ENCODE peak calls at places on chromosomes 2 and 18, in six cellular contexts. Y, S, V, G, N and A are unnamed samples.
A peak's percentile ranks its signal among the peaks of the same experiment; 100 is the strongest.

GRCh38 chr2:235715601-235716000 is 221.8 kb downstream of the AGAP1 start:
- DNase-seq in V (no peak), S (no peak), Y (no peak), G (no peak), N (no peak), A (no peak)

GRCh38 chr2:33559986-33560385 is 39.1 kb downstream of the FAM98A start:
- DNase-seq in Y (no peak), N (no peak), V (no peak), G (no peak), S (no peak), A (no peak)

GRCh38 chr2:223465793-223466192 is 136.4 kb downstream of the SCG2 start:
- DNase-seq in S (peak; percentile 38), V (peak; percentile 65), G (peak; percentile 59), N (peak; percentile 98), Y (no peak), A (peak; percentile 29)

GRCh38 chr2:73516033-73516432 is 126.2 kb downstream of the NAT8 start:
- DNase-seq in Y (no peak), V (no peak), N (peak; percentile 65), G (no peak), S (no peak), A (no peak)

GRCh38 chr2:237201461-237202287 is 116.0 kb downstream of the COPS8 start:
- DNase-seq in N (peak; percentile 98), G (no peak), Y (no peak), S (peak; percentile 51), V (no peak), A (peak; percentile 25)

GRCh38 chr18:31680836-31681568 is 3.4 kb downstream of the B4GALT6 start:
- DNase-seq in V (no peak), G (no peak), S (no peak), N (no peak), Y (no peak), A (no peak)

GRCh38 chr2:20443276-20443920 is 3.5 kb upstream of the RHOB start:
- DNase-seq in V (peak; percentile 40), G (peak; percentile 68), Y (peak; percentile 60), N (no peak), S (peak; percentile 47), A (peak; percentile 61)

GRCh38 chr2:68318686-68319396 is 908 bp downstream of the CNRIP1 start:
- DNase-seq in G (no peak), S (no peak), Y (no peak), V (peak; percentile 29), N (no peak), A (no peak)

GRCh38 chr18:63736856-63737255 is 34.1 kb downstream of the SERPINB11 start:
- DNase-seq in Y (no peak), N (no peak), V (no peak), S (no peak), G (no peak), A (no peak)

GRCh38 chr2:160033732-160034392 is 28.6 kb downstream of the PLA2R1 start:
- DNase-seq in S (no peak), G (no peak), Y (no peak), V (no peak), N (peak; percentile 52), A (no peak)

GRCh38 chr18:35041752-35042379 is 653 bp downstream of the MAPRE2 start:
- DNase-seq in Y (peak; percentile 20), V (no peak), N (no peak), G (no peak), S (no peak), A (no peak)

DNA sequence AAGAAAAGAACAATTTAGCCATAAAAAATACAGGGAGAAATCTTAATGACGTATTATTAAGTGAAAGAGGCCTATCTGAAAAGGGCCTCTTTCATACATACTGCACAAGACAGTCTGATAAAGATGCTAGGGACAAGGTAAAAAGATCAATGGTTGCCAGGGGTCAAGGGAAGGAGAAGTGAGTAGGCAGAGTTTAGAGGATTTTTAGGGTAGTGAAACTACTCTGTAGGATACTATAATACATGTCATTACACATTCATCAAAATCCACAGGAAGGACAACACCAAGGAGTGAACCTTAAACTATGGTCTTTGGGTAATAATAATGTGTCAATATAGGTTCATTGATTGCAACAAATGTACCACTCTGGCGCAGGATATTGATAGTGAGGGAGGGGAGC is 289.3 kb downstream of the FSIP2 start:
- DNase-seq in Y (no peak), G (no peak), S (no peak), N (no peak), V (no peak), A (no peak)
- TF ChIP-seq CTCF in Y (no peak), G (no peak), S (no peak), N (no peak), V (no peak), A (no peak)

GRCh38 chr2:121386707-121387106 is 101.7 kb upstream of the TFCP2L1 start:
- DNase-seq in V (no peak), S (no peak), G (no peak), Y (no peak), N (peak; percentile 72), A (no peak)

GRCh38 chr2:121390082-121390481 is 105.1 kb upstream of the TFCP2L1 start:
- DNase-seq in Y (no peak), V (no peak), S (no peak), N (no peak), G (no peak), A (no peak)

GRCh38 chr2:121386102-121386501 is 101.1 kb upstream of the TFCP2L1 start:
- DNase-seq in G (no peak), N (no peak), S (no peak), Y (no peak), V (no peak), A (no peak)

GRCh38 chr2:121388371-121388770 is 103.4 kb upstream of the TFCP2L1 start:
- DNase-seq in G (no peak), Y (no peak), S (no peak), N (peak; percentile 18), V (no peak), A (no peak)

GRCh38 chr2:121387591-121388325 is 102.8 kb upstream of the TFCP2L1 start:
- DNase-seq in V (no peak), Y (no peak), G (no peak), S (no peak), N (peak; percentile 25), A (no peak)
- H3K4me1 ChIP-seq in V (peaks cover 6% of the 10 kb centered on the region), Y (no peaks in the 10 kb centered on the region), G (no peaks in the 10 kb centered on the region), S (no peaks in the 10 kb centered on the region), N (peaks cover 11% of the 10 kb centered on the region), A (no peaks in the 10 kb centered on the region)

GRCh38 chr2:127675335-127676261 is at the start of gene LIMS2:
- DNase-seq in V (peak; percentile 74), G (peak; percentile 41), Y (peak; percentile 81), N (no peak), S (no peak), A (peak; percentile 30)
- TF ChIP-seq CTCF in V (no peak), G (no peak), Y (no peak), N (no peak), S (no peak), A (no peak)

DNA sequence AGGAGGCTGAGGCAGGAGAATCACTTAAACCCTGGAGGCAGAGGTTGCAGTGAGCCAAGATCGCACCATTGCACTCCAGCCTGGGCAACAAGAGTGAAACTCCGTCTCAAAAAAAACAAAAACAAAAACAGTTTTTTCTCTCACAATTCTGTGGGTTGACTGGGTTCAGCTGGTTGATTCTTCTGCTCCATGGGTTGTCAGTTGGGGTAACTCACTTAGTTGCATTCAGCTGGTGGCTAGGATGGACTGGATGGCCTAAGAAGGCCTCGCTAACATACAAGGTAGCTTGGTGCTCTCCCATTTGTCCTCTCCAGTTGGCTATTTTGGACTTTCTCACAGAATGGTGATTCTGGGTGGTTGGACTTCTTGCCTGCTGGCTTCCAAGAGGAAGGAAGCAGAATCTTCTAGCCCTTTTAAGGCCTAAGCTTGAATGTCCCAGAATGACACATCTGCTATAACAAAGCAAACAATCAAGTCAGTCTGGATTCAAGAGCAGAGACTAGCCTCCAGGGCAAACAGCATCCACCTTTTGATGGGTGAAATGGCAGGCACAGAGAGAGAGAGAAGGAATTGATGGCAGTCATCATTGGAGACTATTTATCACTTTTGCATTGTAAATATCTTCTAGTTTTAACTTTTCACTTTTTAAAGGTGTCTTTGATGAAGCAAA is 17.9 kb downstream of the LAMA3 start:
- DNase-seq in G (no peak), S (no peak), V (no peak), Y (no peak), N (no peak), A (no peak)
- H3K4me1 ChIP-seq in G (peaks cover 6% of the 10 kb centered on the region), S (peaks cover 7% of the 10 kb centered on the region), V (no peaks in the 10 kb centered on the region), Y (no peaks in the 10 kb centered on the region), N (no peaks in the 10 kb centered on the region), A (no peaks in the 10 kb centered on the region)

DNA sequence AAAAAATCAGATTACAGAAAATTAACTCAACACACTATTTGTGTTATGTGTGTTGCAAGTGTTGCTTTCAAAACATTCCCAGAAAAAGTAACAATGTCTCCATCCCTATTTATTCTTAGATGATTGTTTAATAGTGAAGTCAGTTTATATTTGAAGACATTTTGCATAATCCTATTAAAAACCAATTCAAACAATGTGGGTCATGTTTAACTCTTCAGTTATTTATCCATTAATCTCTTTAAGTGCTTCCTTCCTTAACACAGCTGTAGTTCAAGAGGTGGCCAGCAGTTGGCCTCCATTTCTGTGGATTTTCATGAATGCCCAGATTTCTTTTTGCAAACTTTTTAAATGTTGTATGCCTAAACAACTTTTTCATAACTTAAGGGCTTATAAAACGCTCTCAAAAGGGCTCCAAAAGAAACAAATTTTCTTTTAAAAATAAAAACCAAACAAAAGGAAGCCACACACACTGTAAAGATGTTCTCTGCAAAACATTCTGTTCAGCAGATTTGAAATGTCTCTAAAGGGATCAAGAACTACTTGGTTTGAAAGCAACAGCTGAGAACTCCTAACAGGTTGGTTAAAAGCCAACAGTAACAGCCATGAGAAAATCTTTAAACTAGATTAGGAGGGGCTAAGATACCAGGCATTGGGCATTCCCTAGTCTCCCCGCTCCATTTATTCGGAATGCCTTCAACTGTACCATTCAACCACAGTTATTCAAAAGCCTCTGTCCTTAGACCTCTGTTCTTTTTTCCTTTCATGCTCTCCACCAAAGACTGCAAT is 71.5 kb downstream of the THADA start:
- DNase-seq in Y (no peak), S (no peak), G (no peak), N (no peak), V (no peak), A (no peak)
- TF ChIP-seq CTCF in Y (peak; percentile 31), S (no peak), G (no peak), N (peak; percentile 32), V (no peak), A (no peak)